ENCODE peak calls at places on chromosome 16, in seven cellular contexts. One of them, this sample, is unnamed.

GRCh38 chr16:68247400-68247799 is 2.2 kb downstream of the PLA2G15 start:
- DNase-seq in mesenchymal stem cell: no peak
- DNase-seq in trophoblast cell: no peak
- DNase-seq in H9: no peak
- DNase-seq in neuronal stem cell: no peak
- DNase-seq in IMR-90: no peak
- DNase-seq in H1: no peak
- DNase-seq in this sample: no peak

GRCh38 chr16:17917316-17918019 is 419.1 kb downstream of the NPIPA8 start:
- DNase-seq in H1: no peak
- DNase-seq in neuronal stem cell: no peak
- DNase-seq in mesenchymal stem cell: no peak
- DNase-seq in trophoblast cell: no peak
- DNase-seq in H9: no peak
- DNase-seq in IMR-90: no peak
- DNase-seq in this sample: no peak

GRCh38 chr16:89257757-89258465 is 40.4 kb downstream of the ZNF778 start:
- DNase-seq in neuronal stem cell: no peak
- DNase-seq in H9: no peak
- DNase-seq in H1: no peak
- DNase-seq in trophoblast cell: no peak
- DNase-seq in IMR-90: no peak
- DNase-seq in mesenchymal stem cell: no peak
- DNase-seq in this sample: peak

GRCh38 chr16:20674684-20675487 is 22.6 kb downstream of the ACSM1 start:
- DNase-seq in mesenchymal stem cell: no peak
- DNase-seq in neuronal stem cell: no peak
- DNase-seq in H1: no peak
- DNase-seq in H9: no peak
- DNase-seq in IMR-90: no peak
- DNase-seq in trophoblast cell: peak
- DNase-seq in this sample: peak

GRCh38 chr16:65312071-65312470 is 190.2 kb upstream of the CDH11 start:
- DNase-seq in neuronal stem cell: no peak
- DNase-seq in mesenchymal stem cell: peak
- DNase-seq in IMR-90: peak
- DNase-seq in trophoblast cell: no peak
- DNase-seq in H9: no peak
- DNase-seq in H1: no peak
- DNase-seq in this sample: peak

GRCh38 chr16:70788668-70789161 is 12.2 kb downstream of the VAC14 start:
- DNase-seq in neuronal stem cell: no peak
- DNase-seq in trophoblast cell: no peak
- DNase-seq in H9: no peak
- DNase-seq in IMR-90: peak
- DNase-seq in mesenchymal stem cell: no peak
- DNase-seq in H1: no peak
- DNase-seq in this sample: no peak

GRCh38 chr16:57999971-58000705 is at the start of gene ZNF319:
- DNase-seq in neuronal stem cell: no peak
- DNase-seq in IMR-90: no peak
- DNase-seq in H1: no peak
- DNase-seq in trophoblast cell: peak
- DNase-seq in H9: no peak
- DNase-seq in mesenchymal stem cell: no peak
- DNase-seq in this sample: peak

GRCh38 chr16:54934536-54935410 is 4.1 kb downstream of the IRX5 start:
- DNase-seq in H9: peak
- DNase-seq in mesenchymal stem cell: no peak
- DNase-seq in neuronal stem cell: peak
- DNase-seq in trophoblast cell: no peak
- DNase-seq in H1: no peak
- DNase-seq in IMR-90: no peak
- DNase-seq in this sample: peak

GRCh38 chr16:17312100-17312732 is 158.5 kb downstream of the XYLT1 start:
- DNase-seq in H1: no peak
- DNase-seq in IMR-90: no peak
- DNase-seq in H9: no peak
- DNase-seq in neuronal stem cell: no peak
- DNase-seq in trophoblast cell: peak
- DNase-seq in mesenchymal stem cell: no peak
- DNase-seq in this sample: no peak

GRCh38 chr16:68645494-68646388 is 631 bp downstream of the CDH3 start:
- DNase-seq in trophoblast cell: peak
- DNase-seq in H9: peak
- DNase-seq in neuronal stem cell: no peak
- DNase-seq in H1: no peak
- DNase-seq in IMR-90: no peak
- DNase-seq in mesenchymal stem cell: no peak
- DNase-seq in this sample: peak

DNA sequence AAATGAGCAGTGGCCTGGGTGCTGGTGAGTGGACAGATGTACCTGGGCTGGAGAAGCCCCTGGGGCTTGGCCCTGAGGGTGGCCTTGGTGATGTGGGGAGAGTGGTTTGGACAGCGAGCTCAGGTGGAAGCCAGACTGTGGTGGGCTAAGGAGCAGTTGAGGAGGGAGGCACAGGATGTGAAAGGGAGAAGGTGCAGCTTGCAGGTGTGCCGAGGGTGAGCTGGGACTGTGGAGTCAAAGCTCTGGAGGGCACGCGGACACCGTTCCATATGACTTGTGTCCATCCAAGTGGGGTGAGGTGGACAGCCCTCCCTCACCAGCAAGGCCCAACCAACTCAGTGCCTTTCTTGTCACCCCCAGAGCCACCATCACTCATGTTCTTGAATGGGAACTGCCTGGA is 170.8 kb upstream of the ZNF267 start:
- DNase-seq in neuronal stem cell: no peak
- DNase-seq in H9: no peak
- DNase-seq in IMR-90: no peak
- DNase-seq in trophoblast cell: no peak
- DNase-seq in H1: no peak
- DNase-seq in mesenchymal stem cell: no peak
- DNase-seq in this sample: no peak
- H3K9ac ChIP-seq in neuronal stem cell: peak
- H3K9ac ChIP-seq in H9: no peak
- H3K9ac ChIP-seq in IMR-90: no peak
- H3K9ac ChIP-seq in trophoblast cell: no peak
- H3K9ac ChIP-seq in H1: no peak
- H3K9ac ChIP-seq in mesenchymal stem cell: no peak
- H3K9ac ChIP-seq in this sample: no peak

GRCh38 chr16:850668-851067 is 50.1 kb upstream of the GNG13 start:
- DNase-seq in H1: no peak
- DNase-seq in trophoblast cell: no peak
- DNase-seq in mesenchymal stem cell: no peak
- DNase-seq in H9: no peak
- DNase-seq in neuronal stem cell: no peak
- DNase-seq in IMR-90: no peak
- DNase-seq in this sample: no peak
- H3K18ac ChIP-seq in H1: no peak
- H3K18ac ChIP-seq in trophoblast cell: no peak
- H3K18ac ChIP-seq in mesenchymal stem cell: no peak
- H3K18ac ChIP-seq in H9: no peak
- H3K18ac ChIP-seq in neuronal stem cell: no peak
- H3K18ac ChIP-seq in IMR-90: no peak
- H3K18ac ChIP-seq in this sample: no peak

GRCh38 chr16:87742781-87743490 is 22.9 kb downstream of the KLHDC4 start:
- DNase-seq in H1: no peak
- DNase-seq in trophoblast cell: no peak
- DNase-seq in H9: no peak
- DNase-seq in neuronal stem cell: no peak
- DNase-seq in mesenchymal stem cell: no peak
- DNase-seq in IMR-90: no peak
- DNase-seq in this sample: no peak

GRCh38 chr16:87746178-87746577 is 19.6 kb downstream of the KLHDC4 start:
- DNase-seq in IMR-90: no peak
- DNase-seq in neuronal stem cell: no peak
- DNase-seq in mesenchymal stem cell: no peak
- DNase-seq in H9: no peak
- DNase-seq in H1: no peak
- DNase-seq in trophoblast cell: no peak
- DNase-seq in this sample: no peak

GRCh38 chr16:87741700-87742415 is 23.9 kb downstream of the KLHDC4 start:
- DNase-seq in neuronal stem cell: no peak
- DNase-seq in trophoblast cell: no peak
- DNase-seq in H1: no peak
- DNase-seq in mesenchymal stem cell: no peak
- DNase-seq in H9: no peak
- DNase-seq in IMR-90: no peak
- DNase-seq in this sample: no peak

GRCh38 chr16:87747626-87748025 is 18.2 kb downstream of the KLHDC4 start:
- DNase-seq in H9: peak
- DNase-seq in IMR-90: no peak
- DNase-seq in mesenchymal stem cell: no peak
- DNase-seq in trophoblast cell: no peak
- DNase-seq in neuronal stem cell: no peak
- DNase-seq in H1: no peak
- DNase-seq in this sample: peak

GRCh38 chr16:87744750-87745514 is 20.9 kb downstream of the KLHDC4 start:
- DNase-seq in neuronal stem cell: no peak
- DNase-seq in mesenchymal stem cell: no peak
- DNase-seq in H1: no peak
- DNase-seq in trophoblast cell: no peak
- DNase-seq in IMR-90: no peak
- DNase-seq in H9: no peak
- DNase-seq in this sample: no peak
- H2BK120ac ChIP-seq in neuronal stem cell: no peak
- H2BK120ac ChIP-seq in mesenchymal stem cell: no peak
- H2BK120ac ChIP-seq in H1: no peak
- H2BK120ac ChIP-seq in trophoblast cell: no peak
- H2BK120ac ChIP-seq in IMR-90: no peak
- H2BK120ac ChIP-seq in H9: no peak
- H2BK120ac ChIP-seq in this sample: no peak

GRCh38 chr16:4746991-4747574 is 12.7 kb downstream of the DNAAF8 start:
- DNase-seq in trophoblast cell: no peak
- DNase-seq in mesenchymal stem cell: no peak
- DNase-seq in neuronal stem cell: no peak
- DNase-seq in IMR-90: no peak
- DNase-seq in H1: no peak
- DNase-seq in H9: no peak
- DNase-seq in this sample: no peak

GRCh38 chr16:4744758-4745569 is 10.6 kb downstream of the DNAAF8 start:
- DNase-seq in mesenchymal stem cell: no peak
- DNase-seq in H1: no peak
- DNase-seq in H9: no peak
- DNase-seq in trophoblast cell: no peak
- DNase-seq in neuronal stem cell: no peak
- DNase-seq in IMR-90: no peak
- DNase-seq in this sample: peak

GRCh38 chr16:4747906-4748681 is 13.8 kb downstream of the DNAAF8 start:
- DNase-seq in IMR-90: no peak
- DNase-seq in neuronal stem cell: no peak
- DNase-seq in mesenchymal stem cell: no peak
- DNase-seq in trophoblast cell: no peak
- DNase-seq in H9: no peak
- DNase-seq in H1: no peak
- DNase-seq in this sample: no peak

GRCh38 chr16:4746215-4746614 is 11.9 kb downstream of the DNAAF8 start:
- DNase-seq in H1: no peak
- DNase-seq in trophoblast cell: no peak
- DNase-seq in neuronal stem cell: no peak
- DNase-seq in IMR-90: no peak
- DNase-seq in mesenchymal stem cell: no peak
- DNase-seq in H9: no peak
- DNase-seq in this sample: no peak

DNA sequence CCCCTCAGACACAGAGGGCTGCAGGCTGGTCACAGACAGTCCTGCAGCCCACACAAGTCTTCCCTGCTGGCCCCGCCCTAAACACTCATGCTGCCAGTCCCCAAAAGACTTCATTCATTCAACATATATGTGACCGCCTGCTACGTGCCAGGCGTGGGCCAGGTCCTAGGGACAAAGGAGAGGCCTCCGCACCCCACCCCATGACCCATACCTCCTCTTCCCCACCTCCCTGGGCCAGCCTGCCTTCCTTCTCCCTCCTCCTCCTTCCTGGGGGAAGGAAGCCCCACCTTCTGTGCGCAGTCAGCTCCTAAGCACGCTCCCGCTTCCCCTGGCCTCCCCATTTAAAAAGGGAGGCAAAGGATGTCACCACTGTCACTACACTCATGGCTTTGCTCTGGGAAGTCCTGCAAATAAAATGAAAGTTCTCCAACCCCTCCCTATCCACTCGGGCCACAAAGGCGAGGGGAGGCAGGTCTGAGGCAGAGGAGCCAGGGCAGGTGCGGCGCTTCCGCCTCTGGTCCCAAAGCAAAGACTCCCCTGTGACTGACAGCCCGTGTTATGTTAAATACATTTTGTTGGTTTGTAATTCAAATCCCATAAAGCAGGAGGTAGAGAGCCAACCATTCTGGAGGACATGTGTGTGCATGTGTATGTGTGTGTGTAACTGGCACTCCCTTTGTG is 9.0 kb downstream of the DNAAF8 start:
- DNase-seq in mesenchymal stem cell: no peak
- DNase-seq in IMR-90: no peak
- DNase-seq in neuronal stem cell: no peak
- DNase-seq in trophoblast cell: no peak
- DNase-seq in H1: no peak
- DNase-seq in H9: no peak
- DNase-seq in this sample: no peak
- H3K9ac ChIP-seq in mesenchymal stem cell: peak
- H3K9ac ChIP-seq in IMR-90: no peak
- H3K9ac ChIP-seq in neuronal stem cell: no peak
- H3K9ac ChIP-seq in trophoblast cell: no peak
- H3K9ac ChIP-seq in H1: no peak
- H3K9ac ChIP-seq in H9: peak
- H3K9ac ChIP-seq in this sample: no peak